ENCODE peak calls at places on chromosomes 12 and 14, in eight cellular contexts. One of them, this sample, is unnamed. For H3K4me1, the result is how much of the 10 kb centered on the place peaks cover.

GRCh38 chr14:24271834-24272263 is 452 bp upstream of the RABGGTA start:
- DNase-seq in aorta: no peak
- DNase-seq in SJSA1: no peak
- DNase-seq in heart left ventricle: no peak
- DNase-seq in BE2C: no peak
- DNase-seq in upper lobe of left lung: no peak
- DNase-seq in pancreas: no peak
- DNase-seq in GM23248: no peak
- DNase-seq in this sample: no peak

GRCh38 chr12:117921922-117922777 is 46.6 kb downstream of the KSR2 start:
- DNase-seq in aorta: no peak
- DNase-seq in heart left ventricle: no peak
- DNase-seq in pancreas: no peak
- DNase-seq in GM23248: no peak
- DNase-seq in BE2C: no peak
- DNase-seq in SJSA1: no peak
- DNase-seq in upper lobe of left lung: no peak
- DNase-seq in this sample: no peak

GRCh38 chr14:51289169-51289568 is 49.1 kb downstream of the TMX1 start:
- DNase-seq in aorta: no peak
- DNase-seq in upper lobe of left lung: no peak
- DNase-seq in heart left ventricle: no peak
- DNase-seq in SJSA1: no peak
- DNase-seq in pancreas: no peak
- DNase-seq in GM23248: no peak
- DNase-seq in BE2C: no peak
- DNase-seq in this sample: no peak

GRCh38 chr12:5099136-5099535 is 55.5 kb downstream of the KCNA5 start:
- DNase-seq in BE2C: no peak
- DNase-seq in SJSA1: no peak
- DNase-seq in pancreas: no peak
- DNase-seq in GM23248: no peak
- DNase-seq in heart left ventricle: no peak
- DNase-seq in aorta: no peak
- DNase-seq in upper lobe of left lung: peak
- DNase-seq in this sample: no peak

GRCh38 chr12:46647034-46647433 is 178.8 kb downstream of the SLC38A4 start:
- DNase-seq in pancreas: no peak
- DNase-seq in BE2C: no peak
- DNase-seq in GM23248: no peak
- DNase-seq in aorta: no peak
- DNase-seq in heart left ventricle: no peak
- DNase-seq in SJSA1: no peak
- DNase-seq in upper lobe of left lung: no peak
- DNase-seq in this sample: no peak

GRCh38 chr12:112973712-112974305 is 4.5 kb upstream of the OAS2 start:
- DNase-seq in aorta: no peak
- DNase-seq in pancreas: no peak
- DNase-seq in GM23248: no peak
- DNase-seq in heart left ventricle: no peak
- DNase-seq in SJSA1: no peak
- DNase-seq in upper lobe of left lung: no peak
- DNase-seq in BE2C: peak
- DNase-seq in this sample: no peak

GRCh38 chr12:65960820-65961691 is 136.8 kb downstream of the HMGA2 start:
- DNase-seq in SJSA1: no peak
- DNase-seq in aorta: no peak
- DNase-seq in heart left ventricle: no peak
- DNase-seq in upper lobe of left lung: no peak
- DNase-seq in BE2C: no peak
- DNase-seq in GM23248: no peak
- DNase-seq in pancreas: no peak
- DNase-seq in this sample: no peak

GRCh38 chr12:104410786-104411185 is 46.0 kb upstream of the CHST11 start:
- DNase-seq in BE2C: no peak
- DNase-seq in upper lobe of left lung: no peak
- DNase-seq in SJSA1: no peak
- DNase-seq in aorta: no peak
- DNase-seq in GM23248: peak
- DNase-seq in pancreas: no peak
- DNase-seq in heart left ventricle: no peak
- DNase-seq in this sample: no peak

GRCh38 chr14:73700325-73700724 is 13.9 kb downstream of the PNMA1 start:
- DNase-seq in pancreas: no peak
- DNase-seq in BE2C: no peak
- DNase-seq in heart left ventricle: no peak
- DNase-seq in SJSA1: no peak
- DNase-seq in GM23248: no peak
- DNase-seq in upper lobe of left lung: no peak
- DNase-seq in aorta: no peak
- DNase-seq in this sample: no peak

GRCh38 chr14:99120147-99121026 is 151.6 kb downstream of the BCL11B start:
- DNase-seq in GM23248: no peak
- DNase-seq in pancreas: no peak
- DNase-seq in aorta: no peak
- DNase-seq in BE2C: no peak
- DNase-seq in SJSA1: no peak
- DNase-seq in heart left ventricle: no peak
- DNase-seq in upper lobe of left lung: no peak
- DNase-seq in this sample: no peak

GRCh38 chr14:71486274-71486673 is 446.0 kb upstream of the RGS6 start:
- DNase-seq in GM23248: no peak
- DNase-seq in pancreas: no peak
- DNase-seq in aorta: no peak
- DNase-seq in BE2C: no peak
- DNase-seq in heart left ventricle: no peak
- DNase-seq in upper lobe of left lung: no peak
- DNase-seq in SJSA1: no peak
- DNase-seq in this sample: no peak
- H3K4me1 ChIP-seq in GM23248: under half
- H3K4me1 ChIP-seq in pancreas: under half
- H3K4me1 ChIP-seq in aorta: under half
- H3K4me1 ChIP-seq in BE2C: under half
- H3K4me1 ChIP-seq in heart left ventricle: under half
- H3K4me1 ChIP-seq in upper lobe of left lung: under half
- H3K4me1 ChIP-seq in SJSA1: under half
- H3K4me1 ChIP-seq in this sample: under half

DNA sequence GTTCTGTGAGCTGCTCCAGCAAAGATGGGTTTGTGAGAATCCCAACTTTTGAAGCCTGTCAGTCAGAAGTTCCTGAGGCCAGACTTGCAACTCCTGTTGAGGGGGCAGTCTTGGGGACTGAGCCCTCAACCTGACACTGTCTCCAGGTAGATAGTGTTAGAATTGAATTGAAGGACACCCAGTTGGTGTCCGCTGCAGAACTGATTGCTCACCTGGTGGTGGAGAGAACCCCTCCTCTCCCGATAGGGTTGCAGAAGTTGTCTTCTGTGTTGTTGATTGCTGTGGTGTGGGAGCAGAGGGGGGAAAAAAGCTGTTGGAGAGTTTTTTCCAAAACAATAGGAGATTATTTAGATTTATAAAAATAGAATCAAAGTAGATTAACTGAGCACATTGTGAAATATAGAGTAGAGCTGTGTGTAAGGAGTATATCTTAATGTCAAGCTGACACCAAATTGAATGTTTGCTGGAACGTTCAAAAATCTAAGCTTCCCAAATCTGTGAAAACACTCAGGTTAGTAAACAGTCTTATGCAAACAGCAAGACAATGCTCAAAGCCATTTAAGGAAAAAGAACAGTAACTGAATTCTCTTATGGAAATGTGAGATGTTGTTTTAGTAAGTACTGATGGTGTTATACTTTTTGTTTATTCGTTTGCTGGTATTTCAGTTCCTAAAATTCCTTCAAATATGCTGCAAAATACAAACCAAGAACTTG is 18.6 kb downstream of the HIF1A start:
- DNase-seq in heart left ventricle: no peak
- DNase-seq in aorta: no peak
- DNase-seq in BE2C: no peak
- DNase-seq in GM23248: no peak
- DNase-seq in pancreas: no peak
- DNase-seq in SJSA1: no peak
- DNase-seq in upper lobe of left lung: no peak
- DNase-seq in this sample: peak
- H3K4me1 ChIP-seq in heart left ventricle: under half
- H3K4me1 ChIP-seq in aorta: under half
- H3K4me1 ChIP-seq in BE2C: under half
- H3K4me1 ChIP-seq in GM23248: half or more
- H3K4me1 ChIP-seq in pancreas: half or more
- H3K4me1 ChIP-seq in SJSA1: under half
- H3K4me1 ChIP-seq in upper lobe of left lung: under half
- H3K4me1 ChIP-seq in this sample: under half

DNA sequence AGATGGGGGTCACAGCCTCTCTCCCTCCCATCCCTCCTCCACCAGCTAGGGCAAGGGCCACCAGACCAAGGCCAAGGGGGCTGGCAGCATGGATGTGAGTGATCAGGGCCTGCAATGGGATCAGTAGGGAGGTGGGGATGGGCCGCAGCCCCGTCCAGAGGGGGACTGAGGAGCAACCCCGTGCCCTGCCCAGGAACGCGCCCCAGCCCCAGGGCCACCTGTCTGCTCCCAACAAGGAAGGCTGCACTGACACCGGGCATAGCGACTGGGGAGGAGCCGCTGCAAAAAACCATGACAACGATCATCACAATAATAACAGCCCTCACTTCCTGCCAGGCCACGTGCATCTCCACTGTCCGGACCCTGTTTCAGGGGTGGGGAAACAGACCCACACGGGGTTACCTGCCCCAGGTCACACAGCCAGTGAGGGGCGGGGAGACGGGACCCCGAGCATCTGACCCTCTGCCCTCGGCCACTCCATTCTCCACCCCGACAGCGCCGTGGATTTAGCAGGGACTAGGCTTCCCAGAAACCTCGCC is 24.3 kb downstream of the NCOR2 start:
- DNase-seq in upper lobe of left lung: peak
- DNase-seq in GM23248: peak
- DNase-seq in heart left ventricle: no peak
- DNase-seq in SJSA1: no peak
- DNase-seq in BE2C: peak
- DNase-seq in aorta: no peak
- DNase-seq in pancreas: no peak
- DNase-seq in this sample: peak
- H3K4me1 ChIP-seq in upper lobe of left lung: half or more
- H3K4me1 ChIP-seq in GM23248: under half
- H3K4me1 ChIP-seq in heart left ventricle: under half
- H3K4me1 ChIP-seq in SJSA1: half or more
- H3K4me1 ChIP-seq in BE2C: half or more
- H3K4me1 ChIP-seq in aorta: under half
- H3K4me1 ChIP-seq in pancreas: under half
- H3K4me1 ChIP-seq in this sample: under half

DNA sequence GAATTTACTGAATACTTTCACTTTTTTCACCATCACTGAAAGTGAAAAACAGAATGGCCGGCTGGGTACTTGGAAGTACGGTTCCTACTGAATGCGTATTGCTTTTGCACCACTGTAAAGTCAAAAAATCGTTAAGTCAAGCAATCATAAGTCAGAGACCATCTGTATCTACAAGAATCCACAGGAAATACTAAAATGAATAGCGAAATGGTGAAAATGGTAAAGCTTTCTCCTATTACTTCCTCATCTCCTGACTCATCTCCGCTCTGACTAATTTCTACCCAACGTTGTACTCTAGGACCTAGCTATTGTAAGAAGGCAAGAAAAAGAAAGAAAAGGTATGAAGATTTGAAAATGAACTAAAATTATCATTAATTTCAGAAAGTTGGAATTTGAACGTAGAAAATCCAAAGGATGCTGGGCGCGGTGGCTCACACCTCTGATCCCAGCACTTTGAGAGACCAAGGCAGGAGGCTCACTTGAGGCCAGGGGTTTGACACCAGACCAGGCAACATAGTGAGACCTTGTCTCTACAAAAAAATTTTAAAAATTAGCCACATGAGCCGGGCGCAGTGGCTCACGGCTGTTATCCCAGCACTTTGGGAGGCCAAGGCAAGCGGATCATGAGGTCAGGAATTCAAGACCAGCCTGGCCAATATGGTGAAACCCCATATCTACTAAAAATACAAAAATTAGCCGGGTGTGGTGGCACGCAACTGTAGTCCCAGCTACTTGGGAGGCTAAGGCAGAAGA is 5.3 kb upstream of the CDCA4 start:
- DNase-seq in SJSA1: peak
- DNase-seq in BE2C: no peak
- DNase-seq in pancreas: no peak
- DNase-seq in heart left ventricle: no peak
- DNase-seq in aorta: peak
- DNase-seq in GM23248: peak
- DNase-seq in upper lobe of left lung: no peak
- DNase-seq in this sample: no peak
- H3K4me1 ChIP-seq in SJSA1: half or more
- H3K4me1 ChIP-seq in BE2C: under half
- H3K4me1 ChIP-seq in pancreas: under half
- H3K4me1 ChIP-seq in heart left ventricle: under half
- H3K4me1 ChIP-seq in aorta: under half
- H3K4me1 ChIP-seq in GM23248: under half
- H3K4me1 ChIP-seq in upper lobe of left lung: under half
- H3K4me1 ChIP-seq in this sample: under half

GRCh38 chr14:104697317-104697703 is 7.9 kb downstream of the INF2 start:
- DNase-seq in SJSA1: no peak
- DNase-seq in upper lobe of left lung: peak
- DNase-seq in aorta: no peak
- DNase-seq in pancreas: no peak
- DNase-seq in BE2C: no peak
- DNase-seq in heart left ventricle: no peak
- DNase-seq in GM23248: no peak
- DNase-seq in this sample: no peak

GRCh38 chr14:104694991-104695659 is 5.7 kb downstream of the INF2 start:
- DNase-seq in SJSA1: no peak
- DNase-seq in aorta: no peak
- DNase-seq in BE2C: no peak
- DNase-seq in pancreas: no peak
- DNase-seq in upper lobe of left lung: peak
- DNase-seq in heart left ventricle: peak
- DNase-seq in GM23248: no peak
- DNase-seq in this sample: no peak

GRCh38 chr14:104694475-104694950 is 5.1 kb downstream of the INF2 start:
- DNase-seq in aorta: no peak
- DNase-seq in BE2C: no peak
- DNase-seq in upper lobe of left lung: peak
- DNase-seq in pancreas: no peak
- DNase-seq in SJSA1: no peak
- DNase-seq in heart left ventricle: no peak
- DNase-seq in GM23248: no peak
- DNase-seq in this sample: no peak

GRCh38 chr14:104696671-104697316 is 7.4 kb downstream of the INF2 start:
- DNase-seq in aorta: no peak
- DNase-seq in BE2C: no peak
- DNase-seq in heart left ventricle: no peak
- DNase-seq in upper lobe of left lung: peak
- DNase-seq in pancreas: no peak
- DNase-seq in GM23248: no peak
- DNase-seq in SJSA1: no peak
- DNase-seq in this sample: no peak

DNA sequence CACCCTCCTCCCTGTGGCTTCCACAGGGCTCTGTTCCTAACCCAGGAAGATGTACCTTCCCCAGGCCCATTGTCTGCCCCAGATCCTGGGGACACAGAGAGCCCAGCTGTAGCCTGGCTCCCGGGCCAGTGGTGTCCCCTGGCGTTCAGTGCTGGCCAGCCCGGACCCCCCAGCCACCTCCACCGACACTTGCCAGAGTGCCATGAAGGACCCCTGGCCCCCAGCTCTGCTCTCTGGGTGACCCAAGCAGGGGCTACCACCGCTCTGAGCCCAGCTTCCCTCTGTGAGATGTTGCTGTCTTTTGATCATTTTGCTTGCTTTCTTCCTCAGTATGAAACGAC is 6.2 kb downstream of the INF2 start:
- DNase-seq in heart left ventricle: no peak
- DNase-seq in GM23248: no peak
- DNase-seq in BE2C: no peak
- DNase-seq in upper lobe of left lung: peak
- DNase-seq in aorta: no peak
- DNase-seq in pancreas: no peak
- DNase-seq in SJSA1: no peak
- DNase-seq in this sample: no peak
- H3K4me1 ChIP-seq in heart left ventricle: under half
- H3K4me1 ChIP-seq in GM23248: under half
- H3K4me1 ChIP-seq in BE2C: under half
- H3K4me1 ChIP-seq in upper lobe of left lung: half or more
- H3K4me1 ChIP-seq in aorta: under half
- H3K4me1 ChIP-seq in pancreas: under half
- H3K4me1 ChIP-seq in SJSA1: under half
- H3K4me1 ChIP-seq in this sample: under half